ENCODE peak calls at places on chromosomes 6 and 20, in eight cellular contexts. Q is lung, K is endodermal cell, U is fibroblast of the aortic adventitia, J is fibroblast of lung, G is epithelial cell of esophagus, P is neural crest cell, Z is pancreas. D is an unnamed sample.

GRCh38 chr20:47309806-47310426 is 46.6 kb downstream of the ZMYND8 start:
- DNase-seq in J (no peak), G (no peak), K (no peak), Q (no peak), U (no peak), P (no peak), Z (no peak), D (no peak)

GRCh38 chr20:49286689-49287551 is 9.1 kb upstream of the ZNFX1 start:
- DNase-seq in Q (no peak), U (no peak), J (no peak), Z (no peak), G (peak), K (peak), P (no peak), D (peak)

GRCh38 chr6:7110092-7110792 is 2.5 kb downstream of the RREB1 start:
- DNase-seq in Q (no peak), U (no peak), G (no peak), Z (no peak), K (no peak), J (no peak), P (no peak), D (no peak)

GRCh38 chr20:63061051-63061531 is 54.3 kb upstream of the BHLHE23 start:
- DNase-seq in P (no peak), J (no peak), U (no peak), G (no peak), Z (peak), Q (no peak), K (peak), D (no peak)

GRCh38 chr6:5099537-5099936 is 14.4 kb downstream of the PPP1R3G start:
- DNase-seq in U (no peak), Z (no peak), G (peak), K (no peak), J (no peak), Q (no peak), P (no peak), D (peak)

GRCh38 chr6:104928141-104928540 is 28.8 kb upstream of the LIN28B start:
- DNase-seq in G (no peak), J (no peak), U (no peak), K (no peak), Z (no peak), P (no peak), Q (no peak), D (no peak)

GRCh38 chr6:55449219-55449618 is 122.0 kb downstream of the GFRAL start:
- DNase-seq in Z (no peak), Q (no peak), G (no peak), K (peak), P (no peak), U (no peak), J (peak), D (no peak)

GRCh38 chr6:107679457-107679856 is 144.7 kb downstream of the SCML4 start:
- DNase-seq in P (no peak), Z (no peak), U (peak), J (peak), K (peak), G (peak), Q (no peak), D (no peak)

GRCh38 chr6:15416932-15417509 is 171.2 kb downstream of the JARID2 start:
- DNase-seq in J (no peak), Z (no peak), G (peak), K (no peak), Q (no peak), P (no peak), U (no peak), D (peak)

GRCh38 chr6:27260836-27261375 is 13.4 kb downstream of the PRSS16 start:
- DNase-seq in J (no peak), Z (no peak), U (no peak), Q (no peak), K (peak), G (peak), P (no peak), D (no peak)

GRCh38 chr20:32634041-32634805 is 39.5 kb downstream of the C20orf203 start:
- DNase-seq in Z (no peak), Q (no peak), P (no peak), U (peak), G (no peak), K (peak), J (peak), D (no peak)

GRCh38 chr20:33773412-33774089 is 37.6 kb upstream of the CHMP4B start:
- DNase-seq in G (no peak), J (no peak), U (no peak), P (no peak), Q (no peak), K (no peak), Z (no peak), D (no peak)

GRCh38 chr20:35599776-35600120 is 15.9 kb upstream of the SPAG4 start:
- DNase-seq in K (no peak), Z (peak), P (no peak), J (no peak), G (no peak), U (no peak), Q (no peak), D (no peak)

GRCh38 chr6:93105017-93105416 is 314.3 kb downstream of the EPHA7 start:
- DNase-seq in K (no peak), U (peak), Q (no peak), Z (no peak), G (peak), J (peak), P (no peak), D (peak)

GRCh38 chr6:162701551-162701950 is 26.0 kb downstream of the PRKN start:
- DNase-seq in K (no peak), J (peak), Q (no peak), U (no peak), G (no peak), Z (no peak), P (no peak), D (no peak)

GRCh38 chr6:16150098-16150497 is 21.2 kb downstream of the MYLIP start:
- DNase-seq in U (no peak), J (no peak), G (no peak), Q (no peak), Z (no peak), P (no peak), K (no peak), D (no peak)

GRCh38 chr20:23396961-23397620 is 24.2 kb downstream of the NAPB start:
- DNase-seq in K (no peak), G (no peak), Z (no peak), U (peak), Q (no peak), J (no peak), P (no peak), D (no peak)

GRCh38 chr6:45703041-45703739 is 312.5 kb downstream of the CLIC5 start:
- DNase-seq in G (peak), J (peak), K (no peak), Z (no peak), Q (no peak), U (peak), P (no peak), D (peak)

GRCh38 chr6:53793318-53793975 is 1.4 kb upstream of the LRRC1 start:
- DNase-seq in Q (peak), U (peak), J (peak), K (peak), G (peak), P (peak), Z (peak), D (peak)

GRCh38 chr20:9417665-9418064 is 96.7 kb upstream of the LAMP5 start:
- DNase-seq in K (no peak), P (no peak), G (peak), U (peak), Z (no peak), J (peak), Q (no peak), D (peak)

GRCh38 chr20:37849169-37849568 is 53.8 kb upstream of the VSTM2L start:
- DNase-seq in K (no peak), Q (no peak), Z (no peak), P (no peak), U (no peak), J (no peak), G (no peak), D (no peak)

GRCh38 chr20:62699296-62699695 is 9.3 kb upstream of the NTSR1 start:
- DNase-seq in J (no peak), Q (no peak), K (no peak), G (no peak), P (no peak), U (no peak), Z (no peak), D (no peak)

GRCh38 chr20:5395932-5396727 is 79.4 kb upstream of the PROKR2 start:
- DNase-seq in Z (no peak), J (no peak), K (no peak), U (no peak), P (no peak), G (no peak), Q (no peak), D (no peak)

GRCh38 chr6:44761046-44761445 is 373.5 kb downstream of the CDC5L start:
- DNase-seq in P (no peak), Q (no peak), J (no peak), U (no peak), G (no peak), K (no peak), Z (no peak), D (no peak)

GRCh38 chr6:108989700-108990099 is 104.9 kb downstream of the SESN1 start:
- DNase-seq in K (no peak), G (no peak), Q (no peak), Z (no peak), J (no peak), U (no peak), P (no peak), D (no peak)

GRCh38 chr20:63562461-63563185 is 8.7 kb downstream of the FNDC11 start:
- DNase-seq in P (no peak), Z (no peak), Q (no peak), G (no peak), K (no peak), U (no peak), J (no peak), D (no peak)

GRCh38 chr20:51510961-51511360 is 31.6 kb downstream of the NFATC2 start:
- DNase-seq in Q (no peak), G (no peak), K (no peak), P (no peak), U (peak), J (no peak), Z (no peak), D (no peak)

GRCh38 chr6:36126121-36126520 is 4.2 kb upstream of the MAPK13 start:
- DNase-seq in G (no peak), U (no peak), P (no peak), Z (no peak), Q (no peak), K (no peak), J (no peak), D (no peak)

GRCh38 chr20:54208492-54209044 is 681 bp downstream of the PFDN4 start:
- DNase-seq in P (no peak), K (no peak), G (peak), J (peak), Q (no peak), Z (no peak), U (peak), D (peak)

GRCh38 chr6:82251942-82252341 is 4.4 kb upstream of the IBTK start:
- DNase-seq in Q (no peak), K (no peak), P (no peak), J (peak), U (peak), G (peak), Z (no peak), D (peak)

GRCh38 chr6:36349240-36349639 is 12.6 kb upstream of the BNIP5 start:
- DNase-seq in G (peak), P (no peak), Z (no peak), U (no peak), K (peak), Q (no peak), J (no peak), D (peak)

GRCh38 chr6:79570129-79570801 is 33.0 kb upstream of the LCA5 start:
- DNase-seq in P (no peak), Q (peak), U (peak), K (peak), J (no peak), G (peak), Z (no peak), D (peak)

GRCh38 chr20:38857703-38858102 is 52.2 kb downstream of the PPP1R16B start:
- DNase-seq in K (no peak), G (no peak), P (no peak), Q (no peak), U (no peak), J (no peak), Z (no peak), D (no peak)

GRCh38 chr20:37526238-37526838 is 1.3 kb downstream of the BLCAP start:
- DNase-seq in P (no peak), Q (no peak), G (peak), Z (no peak), J (no peak), K (peak), U (peak), D (peak)

GRCh38 chr6:163645560-163645959 is 231.0 kb downstream of the QKI start:
- DNase-seq in J (no peak), Z (no peak), U (no peak), G (peak), K (no peak), Q (no peak), P (no peak), D (peak)

DNA sequence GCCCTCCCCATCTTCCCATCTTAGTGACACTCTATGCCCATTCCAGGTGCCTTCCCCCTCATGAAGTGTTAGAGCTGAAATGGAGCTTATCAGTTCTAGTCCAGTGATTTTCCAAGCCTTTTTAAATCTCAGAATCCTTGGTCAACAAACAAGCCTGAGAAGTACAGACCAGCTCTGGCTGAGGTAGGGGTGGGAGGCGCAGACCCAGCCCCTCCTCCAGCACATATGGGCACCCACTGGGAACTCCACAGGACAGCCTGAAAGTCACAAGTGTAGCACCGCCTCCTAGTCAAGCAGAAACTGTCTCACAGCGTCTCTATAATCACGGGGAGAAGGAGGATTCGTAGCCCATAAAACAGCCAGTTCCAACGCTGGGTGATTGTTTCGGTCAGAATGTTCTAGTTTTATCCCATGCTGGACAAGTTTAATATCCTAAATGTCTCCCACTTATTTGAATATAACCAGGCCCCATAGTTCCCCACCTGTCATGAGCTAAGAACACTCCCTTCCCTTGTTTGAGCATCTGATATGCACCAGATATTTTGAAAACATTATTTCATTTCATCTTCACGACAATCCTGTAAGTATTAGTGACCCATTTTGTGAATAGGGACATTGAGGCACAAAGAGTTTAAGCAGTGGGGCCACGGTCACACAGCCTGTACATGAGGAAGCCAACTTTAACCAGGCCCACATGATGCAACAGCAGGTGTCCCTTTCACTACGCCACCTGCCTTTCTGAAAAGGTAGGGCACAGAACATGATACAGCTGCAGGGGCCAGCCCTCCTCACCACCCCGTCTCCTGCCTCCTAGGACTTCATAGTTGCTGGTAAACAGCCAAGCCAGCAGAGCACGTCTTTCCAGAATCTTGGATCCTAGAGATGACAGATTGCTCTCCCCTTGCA is 40.1 kb downstream of the TRAF3IP2 start:
- DNase-seq in P (no peak), K (peak), Z (no peak), J (no peak), G (peak), Q (no peak), U (no peak), D (no peak)
- TF ChIP-seq CTCF in P (no peak), K (peak), Z (no peak), J (no peak), G (peak), Q (no peak), U (no peak), D (peak)

DNA sequence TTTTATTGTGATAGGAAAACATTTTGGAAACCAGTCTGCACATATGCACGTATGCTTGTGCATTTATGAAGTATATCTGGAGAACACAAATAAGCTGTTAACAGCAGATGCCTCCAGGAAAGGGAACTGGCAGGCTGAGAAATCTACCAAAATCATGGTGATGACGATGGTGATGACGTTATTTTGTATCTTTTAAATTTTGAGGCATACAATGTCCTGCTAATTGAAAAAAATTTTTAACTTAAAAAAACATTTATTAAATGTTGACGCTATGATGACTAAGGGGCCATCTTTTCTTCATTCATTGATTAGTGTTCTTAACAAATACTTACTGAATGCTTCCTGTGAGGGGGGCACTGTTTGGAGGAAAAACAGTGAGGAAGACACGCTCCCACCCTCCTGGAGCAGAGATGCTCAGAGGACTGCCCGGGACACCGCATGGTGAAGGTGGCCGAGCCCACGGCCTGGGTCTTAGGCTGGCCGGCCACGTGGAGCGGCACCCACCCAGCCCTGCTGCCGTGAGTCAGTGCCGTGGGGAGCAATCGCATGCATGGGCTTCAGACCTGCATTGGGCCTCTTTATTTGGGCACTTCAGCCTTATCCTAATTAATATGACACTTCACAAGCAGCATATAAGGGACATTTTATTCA is 15.9 kb upstream of the ENTPD6 start:
- DNase-seq in U (no peak), G (no peak), Z (no peak), K (no peak), Q (no peak), P (no peak), J (no peak), D (no peak)
- TF ChIP-seq CTCF in U (no peak), G (no peak), Z (no peak), K (peak), Q (no peak), P (no peak), J (no peak), D (no peak)

GRCh38 chr6:135089901-135090300 is 35.3 kb upstream of the HBS1L start:
- DNase-seq in P (no peak), Q (no peak), K (no peak), U (no peak), G (no peak), Z (no peak), J (no peak), D (no peak)

GRCh38 chr6:135088232-135088760 is 33.7 kb upstream of the HBS1L start:
- DNase-seq in G (no peak), P (no peak), K (no peak), Q (no peak), Z (no peak), U (no peak), J (no peak), D (no peak)

GRCh38 chr6:135087803-135088202 is 33.2 kb upstream of the HBS1L start:
- DNase-seq in P (no peak), J (no peak), Z (no peak), Q (no peak), K (no peak), G (no peak), U (no peak), D (no peak)

GRCh38 chr6:135090819-135091218 is 36.2 kb upstream of the HBS1L start:
- DNase-seq in G (no peak), U (no peak), K (no peak), Q (no peak), Z (no peak), P (no peak), J (no peak), D (no peak)

DNA sequence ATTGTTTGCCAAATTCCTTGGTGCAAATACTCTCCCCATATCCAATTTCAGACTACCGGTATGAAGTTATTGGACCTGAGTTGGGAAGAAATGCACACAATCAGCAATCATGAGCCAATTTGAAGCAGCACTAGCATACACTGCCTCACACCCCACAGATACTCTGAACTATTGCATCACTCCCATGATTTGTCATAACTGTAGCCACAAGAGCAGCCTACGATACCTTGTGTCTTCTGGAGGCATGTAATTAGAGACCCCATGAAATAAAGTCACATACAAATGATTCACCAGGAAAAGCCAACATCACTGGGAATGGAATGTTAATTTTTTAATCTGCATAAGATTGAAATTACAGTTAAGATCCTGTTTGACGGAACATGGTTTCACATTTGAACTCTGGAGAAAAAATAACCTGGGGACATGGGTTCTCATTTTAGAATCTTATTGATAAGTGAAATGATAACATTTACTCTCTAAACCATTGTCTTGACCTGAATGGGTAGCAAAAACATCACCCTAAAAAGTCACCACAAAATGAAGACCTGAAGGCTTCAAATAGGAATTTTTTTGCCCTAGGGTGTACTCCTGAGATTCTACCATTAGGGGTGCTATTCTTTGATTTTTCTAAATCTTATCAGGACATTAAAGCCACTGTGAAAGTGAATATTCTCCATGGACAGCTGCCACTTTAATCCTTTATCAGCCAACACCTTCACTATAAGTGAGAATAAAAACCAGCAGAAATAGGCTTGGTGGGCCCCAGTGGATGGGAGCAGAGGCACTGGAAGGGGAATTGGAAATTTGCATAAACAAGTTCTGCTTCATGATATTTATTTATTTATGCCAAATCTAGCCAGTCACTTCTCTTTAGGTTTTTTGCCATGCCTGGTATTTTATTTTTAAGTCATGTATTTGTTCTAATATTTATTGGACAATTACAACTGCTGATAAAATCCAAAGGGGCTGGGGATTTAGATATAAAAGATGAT is 34.5 kb upstream of the HBS1L start:
- DNase-seq in K (no peak), G (peak), P (no peak), Q (no peak), J (peak), U (peak), Z (no peak), D (peak)
- TF ChIP-seq CTCF in K (peak), G (peak), P (peak), Q (no peak), J (peak), U (peak), Z (no peak), D (peak)

DNA sequence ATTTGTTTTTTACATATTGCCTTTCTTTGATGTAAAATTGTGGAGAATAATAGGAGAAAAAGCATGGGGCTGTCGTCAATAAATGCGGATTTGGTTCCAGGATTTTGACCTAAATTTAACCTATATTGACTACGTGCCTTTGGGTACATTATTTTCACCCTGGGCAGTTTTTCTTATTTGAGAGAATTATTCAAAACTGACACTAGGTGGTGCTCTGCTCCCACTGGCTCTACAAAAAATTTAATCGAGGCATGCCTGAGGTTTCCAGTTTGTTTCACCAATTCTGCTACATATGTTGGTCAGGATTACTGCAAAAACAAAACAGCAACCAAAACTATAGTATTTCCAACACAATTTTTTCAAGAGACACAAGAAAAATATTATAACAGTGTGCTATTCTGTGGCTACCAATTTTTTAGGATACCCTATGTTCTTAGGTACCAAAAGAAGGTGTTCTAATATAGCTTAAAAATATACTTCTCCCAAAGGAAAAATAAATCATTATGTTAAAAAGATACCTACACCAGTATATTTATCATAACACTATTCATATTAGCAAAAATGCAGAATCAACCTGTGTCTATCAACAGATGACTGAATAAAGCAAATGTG is 48.6 kb upstream of the FABP7 start:
- DNase-seq in Z (no peak), J (peak), U (peak), G (peak), Q (no peak), P (peak), K (no peak), D (peak)
- TF ChIP-seq CTCF in Z (peak), J (peak), U (peak), G (peak), Q (peak), P (peak), K (peak), D (peak)

D was measured in bronchial epithelial cell.